ENCODE peak calls at places on chromosomes 5 and 9, in nine cellular contexts. One of them, this sample, is unnamed.

GRCh38 chr5:179265529-179266290 is 79.6 kb downstream of the ADAMTS2 start:
- DNase-seq in CD8-positive, alpha-beta memory T cell: no peak
- DNase-seq in astrocyte of the cerebellum: peak; percentile 85
- DNase-seq in GM13976: no peak
- DNase-seq in head of caudate nucleus: peak; percentile 23
- DNase-seq in cardiac muscle cell: peak; percentile 100
- DNase-seq in endothelial cell: no peak
- DNase-seq in GM13977: no peak
- DNase-seq in amniotic stem cell: peak; percentile 96
- DNase-seq in this sample: no peak

GRCh38 chr5:1799110-1799601 is 481 bp downstream of the MRPL36 start:
- DNase-seq in CD8-positive, alpha-beta memory T cell: no peak
- DNase-seq in GM13976: peak; percentile 61
- DNase-seq in astrocyte of the cerebellum: no peak
- DNase-seq in endothelial cell: peak; percentile 23
- DNase-seq in GM13977: peak; percentile 56
- DNase-seq in head of caudate nucleus: no peak
- DNase-seq in amniotic stem cell: no peak
- DNase-seq in cardiac muscle cell: peak; percentile 23
- DNase-seq in this sample: peak; percentile 72

GRCh38 chr5:65086234-65086886 is 317.6 kb downstream of the CWC27 start:
- DNase-seq in head of caudate nucleus: no peak
- DNase-seq in GM13976: no peak
- DNase-seq in CD8-positive, alpha-beta memory T cell: no peak
- DNase-seq in astrocyte of the cerebellum: no peak
- DNase-seq in amniotic stem cell: no peak
- DNase-seq in endothelial cell: no peak
- DNase-seq in cardiac muscle cell: no peak
- DNase-seq in GM13977: no peak
- DNase-seq in this sample: no peak

GRCh38 chr9:132295181-132295580 is 59.6 kb downstream of the SETX start:
- DNase-seq in endothelial cell: no peak
- DNase-seq in cardiac muscle cell: no peak
- DNase-seq in head of caudate nucleus: no peak
- DNase-seq in CD8-positive, alpha-beta memory T cell: no peak
- DNase-seq in GM13976: no peak
- DNase-seq in GM13977: no peak
- DNase-seq in astrocyte of the cerebellum: no peak
- DNase-seq in amniotic stem cell: no peak
- DNase-seq in this sample: no peak

GRCh38 chr9:86978413-86978812 is 31.1 kb upstream of the GAS1 start:
- DNase-seq in endothelial cell: no peak
- DNase-seq in astrocyte of the cerebellum: no peak
- DNase-seq in GM13977: no peak
- DNase-seq in amniotic stem cell: no peak
- DNase-seq in CD8-positive, alpha-beta memory T cell: no peak
- DNase-seq in GM13976: no peak
- DNase-seq in cardiac muscle cell: peak; percentile 57
- DNase-seq in head of caudate nucleus: no peak
- DNase-seq in this sample: no peak

GRCh38 chr5:98454904-98455303 is 318.6 kb upstream of the RGMB start:
- DNase-seq in head of caudate nucleus: no peak
- DNase-seq in endothelial cell: no peak
- DNase-seq in CD8-positive, alpha-beta memory T cell: no peak
- DNase-seq in GM13976: no peak
- DNase-seq in cardiac muscle cell: peak; percentile 88
- DNase-seq in GM13977: no peak
- DNase-seq in amniotic stem cell: peak; percentile 93
- DNase-seq in astrocyte of the cerebellum: peak; percentile 75
- DNase-seq in this sample: no peak

GRCh38 chr5:90134892-90135291 is 274.7 kb downstream of the CETN3 start:
- DNase-seq in head of caudate nucleus: no peak
- DNase-seq in astrocyte of the cerebellum: no peak
- DNase-seq in GM13977: no peak
- DNase-seq in CD8-positive, alpha-beta memory T cell: no peak
- DNase-seq in amniotic stem cell: peak; percentile 60
- DNase-seq in GM13976: no peak
- DNase-seq in cardiac muscle cell: peak; percentile 89
- DNase-seq in endothelial cell: no peak
- DNase-seq in this sample: no peak

GRCh38 chr5:1892211-1892610 is 9.5 kb upstream of the IRX4 start:
- DNase-seq in cardiac muscle cell: no peak
- DNase-seq in GM13976: no peak
- DNase-seq in astrocyte of the cerebellum: no peak
- DNase-seq in GM13977: no peak
- DNase-seq in CD8-positive, alpha-beta memory T cell: no peak
- DNase-seq in amniotic stem cell: no peak
- DNase-seq in head of caudate nucleus: no peak
- DNase-seq in endothelial cell: no peak
- DNase-seq in this sample: no peak

GRCh38 chr5:132462856-132463745 is 27.5 kb downstream of the IRF1 start:
- DNase-seq in GM13977: no peak
- DNase-seq in astrocyte of the cerebellum: no peak
- DNase-seq in endothelial cell: no peak
- DNase-seq in cardiac muscle cell: no peak
- DNase-seq in head of caudate nucleus: no peak
- DNase-seq in amniotic stem cell: no peak
- DNase-seq in GM13976: no peak
- DNase-seq in CD8-positive, alpha-beta memory T cell: no peak
- DNase-seq in this sample: no peak

GRCh38 chr5:147935032-147935431 is 28.7 kb upstream of the C5orf46 start:
- DNase-seq in endothelial cell: peak; percentile 18
- DNase-seq in CD8-positive, alpha-beta memory T cell: no peak
- DNase-seq in GM13976: no peak
- DNase-seq in amniotic stem cell: peak; percentile 29
- DNase-seq in cardiac muscle cell: peak; percentile 63
- DNase-seq in GM13977: peak; percentile 16
- DNase-seq in astrocyte of the cerebellum: peak; percentile 58
- DNase-seq in head of caudate nucleus: no peak
- DNase-seq in this sample: peak; percentile 23

GRCh38 chr9:131744171-131744714 is 4.4 kb upstream of the RAPGEF1 start:
- DNase-seq in GM13977: no peak
- DNase-seq in astrocyte of the cerebellum: no peak
- DNase-seq in amniotic stem cell: no peak
- DNase-seq in endothelial cell: no peak
- DNase-seq in head of caudate nucleus: no peak
- DNase-seq in CD8-positive, alpha-beta memory T cell: no peak
- DNase-seq in GM13976: no peak
- DNase-seq in cardiac muscle cell: no peak
- DNase-seq in this sample: peak; percentile 26

GRCh38 chr9:124436320-124436719 is 13.9 kb upstream of the ADGRD2 start:
- DNase-seq in cardiac muscle cell: no peak
- DNase-seq in astrocyte of the cerebellum: no peak
- DNase-seq in endothelial cell: no peak
- DNase-seq in GM13977: no peak
- DNase-seq in CD8-positive, alpha-beta memory T cell: no peak
- DNase-seq in amniotic stem cell: no peak
- DNase-seq in head of caudate nucleus: no peak
- DNase-seq in GM13976: peak; percentile 40
- DNase-seq in this sample: no peak

GRCh38 chr5:32679218-32679617 is 31.9 kb upstream of the NPR3 start:
- DNase-seq in CD8-positive, alpha-beta memory T cell: no peak
- DNase-seq in amniotic stem cell: no peak
- DNase-seq in endothelial cell: no peak
- DNase-seq in GM13976: no peak
- DNase-seq in astrocyte of the cerebellum: no peak
- DNase-seq in head of caudate nucleus: no peak
- DNase-seq in cardiac muscle cell: no peak
- DNase-seq in GM13977: no peak
- DNase-seq in this sample: no peak

GRCh38 chr9:86771391-86771790 is 175.9 kb downstream of the GAS1 start:
- DNase-seq in GM13976: no peak
- DNase-seq in CD8-positive, alpha-beta memory T cell: no peak
- DNase-seq in head of caudate nucleus: no peak
- DNase-seq in astrocyte of the cerebellum: no peak
- DNase-seq in GM13977: no peak
- DNase-seq in amniotic stem cell: no peak
- DNase-seq in endothelial cell: no peak
- DNase-seq in cardiac muscle cell: no peak
- DNase-seq in this sample: no peak

GRCh38 chr9:132404228-132404881 is 2.3 kb downstream of the TTF1 start:
- DNase-seq in endothelial cell: no peak
- DNase-seq in GM13977: peak; percentile 53
- DNase-seq in amniotic stem cell: no peak
- DNase-seq in head of caudate nucleus: no peak
- DNase-seq in GM13976: peak; percentile 71
- DNase-seq in astrocyte of the cerebellum: no peak
- DNase-seq in cardiac muscle cell: peak; percentile 80
- DNase-seq in CD8-positive, alpha-beta memory T cell: no peak
- DNase-seq in this sample: no peak

GRCh38 chr9:35529156-35529823 is 39.4 kb downstream of the RUSC2 start:
- DNase-seq in amniotic stem cell: no peak
- DNase-seq in CD8-positive, alpha-beta memory T cell: no peak
- DNase-seq in astrocyte of the cerebellum: no peak
- DNase-seq in GM13977: no peak
- DNase-seq in head of caudate nucleus: no peak
- DNase-seq in endothelial cell: no peak
- DNase-seq in GM13976: no peak
- DNase-seq in cardiac muscle cell: no peak
- DNase-seq in this sample: no peak

GRCh38 chr5:54384356-54384933 is 71.1 kb upstream of the HSPB3 start:
- DNase-seq in GM13977: no peak
- DNase-seq in CD8-positive, alpha-beta memory T cell: no peak
- DNase-seq in head of caudate nucleus: no peak
- DNase-seq in astrocyte of the cerebellum: no peak
- DNase-seq in GM13976: no peak
- DNase-seq in amniotic stem cell: no peak
- DNase-seq in endothelial cell: no peak
- DNase-seq in cardiac muscle cell: no peak
- DNase-seq in this sample: no peak

GRCh38 chr9:110284211-110284849 is 28.0 kb upstream of the TXN start:
- DNase-seq in GM13976: no peak
- DNase-seq in cardiac muscle cell: no peak
- DNase-seq in endothelial cell: no peak
- DNase-seq in amniotic stem cell: no peak
- DNase-seq in CD8-positive, alpha-beta memory T cell: no peak
- DNase-seq in head of caudate nucleus: no peak
- DNase-seq in GM13977: no peak
- DNase-seq in astrocyte of the cerebellum: no peak
- DNase-seq in this sample: no peak

GRCh38 chr9:82763631-82764030 is 299.3 kb downstream of the RASEF start:
- DNase-seq in endothelial cell: no peak
- DNase-seq in amniotic stem cell: no peak
- DNase-seq in head of caudate nucleus: no peak
- DNase-seq in GM13977: peak; percentile 8
- DNase-seq in astrocyte of the cerebellum: no peak
- DNase-seq in CD8-positive, alpha-beta memory T cell: no peak
- DNase-seq in cardiac muscle cell: no peak
- DNase-seq in GM13976: no peak
- DNase-seq in this sample: no peak

GRCh38 chr9:122812736-122813135 is 12.8 kb downstream of the OR1K1 start:
- DNase-seq in cardiac muscle cell: no peak
- DNase-seq in head of caudate nucleus: no peak
- DNase-seq in endothelial cell: no peak
- DNase-seq in astrocyte of the cerebellum: no peak
- DNase-seq in GM13977: no peak
- DNase-seq in CD8-positive, alpha-beta memory T cell: no peak
- DNase-seq in GM13976: no peak
- DNase-seq in amniotic stem cell: no peak
- DNase-seq in this sample: no peak

GRCh38 chr5:42360641-42361320 is 62.5 kb upstream of the GHR start:
- DNase-seq in cardiac muscle cell: no peak
- DNase-seq in endothelial cell: no peak
- DNase-seq in CD8-positive, alpha-beta memory T cell: no peak
- DNase-seq in head of caudate nucleus: no peak
- DNase-seq in astrocyte of the cerebellum: no peak
- DNase-seq in GM13977: no peak
- DNase-seq in amniotic stem cell: no peak
- DNase-seq in GM13976: no peak
- DNase-seq in this sample: no peak